ENCODE peak calls at places on chromosomes 2 and 18, in four cellular contexts. One of them, this sample, is unnamed.

GRCh38 chr2:207600211-207600610 is 25.0 kb downstream of the METTL21A start:
- DNase-seq in neural progenitor cell: no peak
- DNase-seq in prostate gland: no peak
- DNase-seq in NT2/D1: no peak
- DNase-seq in this sample: no peak

GRCh38 chr2:65952966-65953365 is 482.0 kb upstream of the MEIS1 start:
- DNase-seq in prostate gland: no peak
- DNase-seq in neural progenitor cell: no peak
- DNase-seq in NT2/D1: no peak
- DNase-seq in this sample: no peak

GRCh38 chr18:49444599-49444998 is 15.8 kb downstream of the DYM start:
- DNase-seq in neural progenitor cell: no peak
- DNase-seq in prostate gland: no peak
- DNase-seq in NT2/D1: no peak
- DNase-seq in this sample: no peak

GRCh38 chr2:104654813-104655212 is 199.1 kb upstream of the POU3F3 start:
- DNase-seq in neural progenitor cell: no peak
- DNase-seq in prostate gland: no peak
- DNase-seq in NT2/D1: no peak
- DNase-seq in this sample: no peak

GRCh38 chr2:147331790-147332419 is 512.9 kb upstream of the ACVR2A start:
- DNase-seq in neural progenitor cell: peak; percentile 73
- DNase-seq in NT2/D1: peak; percentile 47
- DNase-seq in prostate gland: no peak
- DNase-seq in this sample: no peak

GRCh38 chr2:47288864-47289263 is 114.1 kb upstream of the MSH2 start:
- DNase-seq in prostate gland: no peak
- DNase-seq in neural progenitor cell: no peak
- DNase-seq in NT2/D1: no peak
- DNase-seq in this sample: no peak

GRCh38 chr2:127651381-127651809 is 5.4 kb downstream of the GPR17 start:
- DNase-seq in prostate gland: no peak
- DNase-seq in NT2/D1: no peak
- DNase-seq in neural progenitor cell: no peak
- DNase-seq in this sample: no peak

GRCh38 chr2:228658998-228659397 is 477.5 kb upstream of the SPHKAP start:
- DNase-seq in NT2/D1: no peak
- DNase-seq in prostate gland: no peak
- DNase-seq in neural progenitor cell: no peak
- DNase-seq in this sample: no peak

GRCh38 chr2:45293182-45293581 is 283.9 kb upstream of the SIX2 start:
- DNase-seq in neural progenitor cell: no peak
- DNase-seq in NT2/D1: no peak
- DNase-seq in prostate gland: peak; percentile 23
- DNase-seq in this sample: no peak

GRCh38 chr2:11430729-11431128 is 35.2 kb downstream of the E2F6 start:
- DNase-seq in NT2/D1: no peak
- DNase-seq in neural progenitor cell: no peak
- DNase-seq in prostate gland: no peak
- DNase-seq in this sample: no peak

GRCh38 chr18:22703883-22704626 is 229.1 kb upstream of the RBBP8 start:
- DNase-seq in prostate gland: no peak
- DNase-seq in neural progenitor cell: peak; percentile 66
- DNase-seq in NT2/D1: peak; percentile 33
- DNase-seq in this sample: no peak

GRCh38 chr2:57711991-57712390 is 334.6 kb upstream of the VRK2 start:
- DNase-seq in NT2/D1: no peak
- DNase-seq in prostate gland: no peak
- DNase-seq in neural progenitor cell: peak; percentile 3
- DNase-seq in this sample: no peak

GRCh38 chr2:147524912-147525311 is 319.9 kb upstream of the ACVR2A start:
- DNase-seq in prostate gland: no peak
- DNase-seq in neural progenitor cell: no peak
- DNase-seq in NT2/D1: no peak
- DNase-seq in this sample: no peak

GRCh38 chr2:54624611-54625071 is 98.8 kb upstream of the EML6 start:
- DNase-seq in NT2/D1: no peak
- DNase-seq in neural progenitor cell: no peak
- DNase-seq in prostate gland: peak; percentile 47
- DNase-seq in this sample: no peak

GRCh38 chr2:56008661-56009411 is 85.3 kb upstream of the EFEMP1 start:
- DNase-seq in NT2/D1: peak; percentile 49
- DNase-seq in neural progenitor cell: peak; percentile 94
- DNase-seq in prostate gland: no peak
- DNase-seq in this sample: peak; percentile 83

GRCh38 chr2:236998250-236998649 is 87.4 kb upstream of the COPS8 start:
- DNase-seq in NT2/D1: no peak
- DNase-seq in neural progenitor cell: no peak
- DNase-seq in prostate gland: peak; percentile 53
- DNase-seq in this sample: no peak

GRCh38 chr2:109199790-109200189 is 70.8 kb downstream of the SH3RF3 start:
- DNase-seq in prostate gland: no peak
- DNase-seq in NT2/D1: no peak
- DNase-seq in neural progenitor cell: no peak
- DNase-seq in this sample: peak; percentile 5

GRCh38 chr2:23745726-23746105 is 181.2 kb downstream of the ATAD2B start:
- DNase-seq in prostate gland: peak; percentile 53
- DNase-seq in NT2/D1: no peak
- DNase-seq in neural progenitor cell: no peak
- DNase-seq in this sample: no peak

GRCh38 chr18:1659190-1659589 is 754.5 kb downstream of the ADCYAP1 start:
- DNase-seq in NT2/D1: no peak
- DNase-seq in neural progenitor cell: no peak
- DNase-seq in prostate gland: no peak
- DNase-seq in this sample: no peak

GRCh38 chr2:74768401-74768914 is 65.5 kb upstream of the HK2 start:
- DNase-seq in NT2/D1: no peak
- DNase-seq in neural progenitor cell: no peak
- DNase-seq in prostate gland: no peak
- DNase-seq in this sample: peak; percentile 33

GRCh38 chr2:101823347-101823791 is 125.9 kb downstream of the MAP4K4 start:
- DNase-seq in NT2/D1: peak; percentile 42
- DNase-seq in neural progenitor cell: peak; percentile 80
- DNase-seq in prostate gland: peak; percentile 50
- DNase-seq in this sample: peak; percentile 65

GRCh38 chr2:71700041-71700879 is 246.9 kb downstream of the DYSF start:
- DNase-seq in prostate gland: peak; percentile 88
- DNase-seq in neural progenitor cell: peak; percentile 26
- DNase-seq in NT2/D1: no peak
- DNase-seq in this sample: no peak

GRCh38 chr2:128317186-128317897 is 1.3 kb downstream of the HS6ST1 start:
- DNase-seq in NT2/D1: no peak
- DNase-seq in prostate gland: peak; percentile 31
- DNase-seq in neural progenitor cell: peak; percentile 60
- DNase-seq in this sample: no peak

GRCh38 chr2:74708883-74709282 is 54.8 kb downstream of the SEMA4F start:
- DNase-seq in prostate gland: no peak
- DNase-seq in neural progenitor cell: no peak
- DNase-seq in NT2/D1: no peak
- DNase-seq in this sample: no peak

GRCh38 chr2:101387151-101387807 is at the start of gene CREG2:
- DNase-seq in prostate gland: peak; percentile 53
- DNase-seq in neural progenitor cell: peak; percentile 91
- DNase-seq in NT2/D1: peak; percentile 55
- DNase-seq in this sample: peak; percentile 74

GRCh38 chr2:132645943-132646804 is 23.8 kb downstream of the LYPD1 start:
- DNase-seq in NT2/D1: no peak
- DNase-seq in neural progenitor cell: peak; percentile 26
- DNase-seq in prostate gland: no peak
- DNase-seq in this sample: no peak

DNA sequence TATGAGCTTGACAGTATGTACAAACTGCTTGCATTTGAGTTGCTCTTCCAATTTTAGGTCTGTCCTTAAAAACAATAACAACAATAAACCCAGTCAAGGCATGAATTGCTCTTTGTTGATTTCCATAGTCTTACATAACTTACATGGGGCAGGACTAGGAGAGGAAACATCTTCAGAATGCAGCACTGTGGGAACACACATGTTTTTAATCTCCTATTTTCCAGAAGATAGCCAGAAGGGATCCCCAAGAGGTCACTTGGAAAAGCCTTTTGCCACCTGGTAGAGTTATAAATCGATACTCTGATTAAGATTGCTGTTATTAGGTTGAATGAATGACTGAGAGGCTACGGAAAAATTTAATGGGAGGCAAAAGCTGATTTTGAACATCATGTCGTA is 479.2 kb upstream of the TCF4 start:
- DNase-seq in neural progenitor cell: no peak
- DNase-seq in NT2/D1: no peak
- DNase-seq in prostate gland: no peak
- DNase-seq in this sample: no peak
- H3K9me3 ChIP-seq in neural progenitor cell: no peaks in the 10 kb centered on the region
- H3K9me3 ChIP-seq in NT2/D1: no peaks in the 10 kb centered on the region
- H3K9me3 ChIP-seq in prostate gland: no peaks in the 10 kb centered on the region
- H3K9me3 ChIP-seq in this sample: no peaks in the 10 kb centered on the region

GRCh38 chr2:119521437-119521825 is 2.9 kb downstream of the SCTR start:
- DNase-seq in NT2/D1: no peak
- DNase-seq in neural progenitor cell: no peak
- DNase-seq in prostate gland: no peak
- DNase-seq in this sample: no peak
- H3K27me3 ChIP-seq in NT2/D1: peaks cover 61% of the 10 kb centered on the region
- H3K27me3 ChIP-seq in neural progenitor cell: peaks cover 62% of the 10 kb centered on the region
- H3K27me3 ChIP-seq in prostate gland: peaks cover 22% of the 10 kb centered on the region
- H3K27me3 ChIP-seq in this sample: peaks cover 4% of the 10 kb centered on the region

DNA sequence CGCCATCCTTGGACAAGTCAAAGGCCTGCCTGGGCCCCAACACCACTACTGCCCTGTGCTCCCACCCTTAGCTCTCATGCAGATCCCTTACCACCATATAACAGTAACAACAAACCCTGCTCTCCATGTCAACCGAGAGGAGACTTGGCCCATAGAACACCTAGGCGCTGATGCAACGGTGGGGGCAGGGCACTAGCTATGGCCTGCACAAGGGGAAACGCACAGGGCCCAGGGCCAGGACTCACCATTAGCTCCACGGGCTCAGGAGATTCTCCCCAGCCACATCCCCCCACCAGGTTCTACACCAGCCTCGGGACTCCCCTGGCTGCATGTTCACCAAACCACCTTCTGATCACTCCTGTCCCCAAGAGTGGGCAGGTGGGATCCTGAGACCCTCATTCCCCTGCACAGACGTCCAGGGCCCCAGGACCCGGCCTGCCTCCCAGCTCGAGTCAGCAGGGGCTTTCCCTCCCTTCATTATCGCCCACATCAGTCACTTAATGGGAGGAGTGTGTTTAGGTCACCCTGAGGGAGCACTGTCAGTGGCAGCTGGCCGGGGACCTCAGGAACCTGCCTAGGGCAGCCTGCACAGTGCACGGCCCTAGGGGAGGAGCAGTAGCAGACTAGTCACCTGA is 29.3 kb downstream of the ANKMY1 start:
- DNase-seq in prostate gland: no peak
- DNase-seq in neural progenitor cell: no peak
- DNase-seq in NT2/D1: no peak
- DNase-seq in this sample: no peak
- H3K9me3 ChIP-seq in prostate gland: no peaks in the 10 kb centered on the region
- H3K9me3 ChIP-seq in neural progenitor cell: peaks cover 13% of the 10 kb centered on the region
- H3K9me3 ChIP-seq in NT2/D1: peaks cover 68% of the 10 kb centered on the region
- H3K9me3 ChIP-seq in this sample: peaks cover 27% of the 10 kb centered on the region

DNA sequence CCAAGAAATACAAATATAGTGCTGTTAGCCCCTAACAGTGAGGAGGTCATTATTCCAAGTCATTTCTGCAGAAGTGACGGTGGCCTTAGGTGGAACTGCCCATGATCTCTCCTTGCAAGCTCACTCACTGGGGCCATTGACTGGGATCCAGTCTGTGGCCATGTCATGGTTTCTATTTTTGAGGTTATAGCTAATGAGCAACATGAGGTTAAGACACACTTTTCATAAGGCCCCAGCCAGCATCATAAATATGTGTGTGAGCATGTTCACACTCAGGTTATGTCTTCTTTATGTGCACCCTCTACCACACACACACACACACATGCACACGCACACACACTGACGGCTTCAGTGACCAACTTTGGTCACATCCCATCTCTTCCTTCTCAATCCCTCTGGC is 484 bp downstream of the AFF3 start:
- DNase-seq in NT2/D1: no peak
- DNase-seq in neural progenitor cell: no peak
- DNase-seq in prostate gland: no peak
- DNase-seq in this sample: no peak
- H3K27me3 ChIP-seq in NT2/D1: peaks cover 64% of the 10 kb centered on the region
- H3K27me3 ChIP-seq in neural progenitor cell: peaks cover 51% of the 10 kb centered on the region
- H3K27me3 ChIP-seq in prostate gland: no peaks in the 10 kb centered on the region
- H3K27me3 ChIP-seq in this sample: no peaks in the 10 kb centered on the region